ENCODE peak calls at places on chromosomes 12 and 14, in seven cellular contexts. V, A, I, Q, Z, Y and T are unnamed samples.

GRCh38 chr14:32331227-32331597 is 2.1 kb downstream of the AKAP6 start:
- DNase-seq in Y (peak; percentile 47), A (no peak), I (no peak), Z (no peak), V (no peak), Q (no peak), T (no peak)

GRCh38 chr12:87323369-87323768 is 705.8 kb downstream of the C12orf50 start:
- DNase-seq in Q (no peak), Z (peak; percentile 94), Y (no peak), I (no peak), A (no peak), V (no peak), T (no peak)

GRCh38 chr12:128864516-128865186 is 11.4 kb downstream of the GLT1D1 start:
- DNase-seq in Z (no peak), V (no peak), Q (no peak), I (no peak), A (no peak), Y (no peak), T (no peak)

GRCh38 chr14:103329421-103330347 is 4.4 kb upstream of the EIF5 start:
- DNase-seq in Q (no peak), V (no peak), A (no peak), Z (peak; percentile 40), I (no peak), Y (no peak), T (no peak)

GRCh38 chr12:83886479-83886878 is 1026.1 kb downstream of the SLC6A15 start:
- DNase-seq in I (no peak), Q (no peak), Z (no peak), V (no peak), A (no peak), Y (no peak), T (no peak)

GRCh38 chr14:104724407-104724980 is 465 bp downstream of the ADSS1 start:
- DNase-seq in V (no peak), A (no peak), Z (no peak), Y (no peak), Q (no peak), I (no peak), T (no peak)

GRCh38 chr14:92644166-92644565 is 104.3 kb downstream of the LGMN start:
- DNase-seq in Q (no peak), Y (no peak), V (no peak), A (no peak), Z (peak; percentile 85), I (peak; percentile 76), T (peak; percentile 86)

GRCh38 chr12:71303199-71303598 is 136.4 kb upstream of the LGR5 start:
- DNase-seq in Z (no peak), Y (no peak), V (no peak), I (no peak), A (no peak), Q (no peak), T (peak; percentile 15)

GRCh38 chr14:92040431-92041040 is 677 bp upstream of the TRIP11 start:
- DNase-seq in Y (peak; percentile 8), Q (no peak), I (peak; percentile 46), A (peak; percentile 62), V (no peak), Z (peak; percentile 61), T (peak; percentile 67)

GRCh38 chr12:131943389-131943788 is 6.4 kb upstream of the EP400 start:
- DNase-seq in Z (no peak), A (no peak), V (peak; percentile 27), Q (no peak), I (no peak), Y (no peak), T (no peak)

GRCh38 chr14:69928111-69928523 is 48.9 kb downstream of the SMOC1 start:
- DNase-seq in Y (no peak), Z (peak; percentile 89), A (no peak), V (no peak), I (no peak), Q (no peak), T (no peak)

GRCh38 chr14:96279564-96279963 is 23.6 kb downstream of the BDKRB1 start:
- DNase-seq in V (no peak), Y (no peak), Z (no peak), Q (no peak), A (no peak), I (no peak), T (peak; percentile 57)

GRCh38 chr12:56723889-56724659 is 1.0 kb downstream of the NACA start:
- DNase-seq in Y (no peak), Z (peak; percentile 86), I (peak; percentile 86), Q (no peak), A (peak; percentile 49), V (no peak), T (peak; percentile 67)

GRCh38 chr14:68624541-68625220 is 168.2 kb downstream of the ZFP36L1 start:
- DNase-seq in Z (no peak), A (no peak), V (no peak), I (no peak), Y (no peak), Q (peak; percentile 23), T (peak; percentile 84)

GRCh38 chr14:54189358-54190354 is 207.2 kb upstream of the CDKN3 start:
- DNase-seq in V (no peak), Q (no peak), A (peak; percentile 35), I (peak; percentile 72), Y (no peak), Z (peak; percentile 83), T (no peak)

GRCh38 chr14:104786091-104786586 is 9.4 kb downstream of the AKT1 start:
- DNase-seq in A (no peak), Q (no peak), I (no peak), Z (no peak), V (no peak), Y (no peak), T (no peak)

DNA sequence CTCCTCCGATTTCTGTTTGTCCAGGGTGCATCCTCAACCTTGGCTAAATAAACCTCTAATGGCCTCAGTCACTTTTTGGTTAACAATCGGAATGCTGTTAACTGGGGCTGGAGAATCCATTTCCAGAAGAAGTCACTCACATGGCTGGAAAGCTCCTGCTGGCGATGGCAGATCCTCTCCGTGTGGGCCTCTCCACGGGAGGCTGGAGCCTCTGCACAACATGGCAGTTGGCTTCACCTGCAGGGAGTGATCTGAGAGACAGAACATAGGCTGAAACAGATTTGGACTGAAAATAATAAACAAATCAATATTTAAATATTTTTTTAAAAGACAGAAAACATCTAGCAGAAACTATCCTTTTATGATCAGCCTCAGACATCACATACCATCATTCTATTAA is 66.8 kb upstream of the FICD start:
- DNase-seq in I (no peak), Y (no peak), Q (no peak), Z (no peak), A (no peak), V (no peak), T (no peak)
- H3K18ac ChIP-seq in I (no peak overlapping the region), Y (no peak overlapping the region), Q (no peak overlapping the region), Z (no peak overlapping the region), A (peak overlapping the region; percentile 96), V (no peak overlapping the region), T (no peak overlapping the region)

GRCh38 chr12:29888777-29889176 is 105.0 kb upstream of the TMTC1 start:
- DNase-seq in I (no peak), A (no peak), Y (no peak), V (no peak), Z (no peak), Q (no peak), T (no peak)
- H3K18ac ChIP-seq in I (no peak overlapping the region), A (no peak overlapping the region), Y (peak overlapping the region; percentile 31), V (no peak overlapping the region), Z (no peak overlapping the region), Q (no peak overlapping the region), T (no peak overlapping the region)

GRCh38 chr12:91103101-91103500 is 8.2 kb downstream of the LUM start:
- DNase-seq in V (no peak), A (no peak), I (no peak), Q (no peak), Y (no peak), Z (no peak), T (peak; percentile 81)
- H3K18ac ChIP-seq in V (no peak overlapping the region), A (no peak overlapping the region), I (no peak overlapping the region), Q (no peak overlapping the region), Y (no peak overlapping the region), Z (no peak overlapping the region), T (no peak overlapping the region)

DNA sequence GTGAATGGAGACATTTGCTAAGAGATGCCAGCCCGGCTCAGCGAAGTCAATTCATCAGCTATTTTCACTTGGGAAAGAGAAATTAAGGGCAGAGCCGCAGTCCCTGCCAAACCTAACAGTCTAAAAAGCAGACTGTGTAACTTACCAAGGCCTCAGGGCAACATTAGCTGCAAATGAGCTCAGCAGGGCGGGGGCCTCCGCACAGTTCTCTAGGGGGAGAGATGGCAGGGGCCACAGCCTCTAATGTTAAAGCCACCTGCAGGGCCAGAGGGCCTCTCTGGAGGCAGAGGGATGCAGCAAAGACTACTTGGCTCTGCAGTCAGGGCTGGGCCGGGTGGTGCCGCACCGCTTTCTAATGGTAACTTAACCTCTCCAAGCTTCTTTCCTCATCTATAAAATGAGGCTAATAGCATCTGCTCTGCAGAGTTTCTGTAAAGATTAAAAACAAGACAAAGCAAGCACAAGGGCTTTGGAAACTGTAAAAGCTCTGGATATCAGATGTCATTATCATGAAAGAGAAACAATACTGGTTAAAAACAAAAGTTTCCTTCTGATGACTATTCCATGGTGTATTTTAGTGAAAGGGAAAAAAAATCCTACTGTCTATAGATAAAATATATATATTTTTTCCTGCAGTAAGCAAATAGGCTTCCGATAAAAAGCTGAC is 13.4 kb upstream of the GPRC5A start:
- DNase-seq in A (no peak), V (no peak), Z (no peak), Y (no peak), I (no peak), Q (no peak), T (no peak)
- H3K18ac ChIP-seq in A (no peak overlapping the region), V (no peak overlapping the region), Z (no peak overlapping the region), Y (no peak overlapping the region), I (no peak overlapping the region), Q (no peak overlapping the region), T (no peak overlapping the region)

DNA sequence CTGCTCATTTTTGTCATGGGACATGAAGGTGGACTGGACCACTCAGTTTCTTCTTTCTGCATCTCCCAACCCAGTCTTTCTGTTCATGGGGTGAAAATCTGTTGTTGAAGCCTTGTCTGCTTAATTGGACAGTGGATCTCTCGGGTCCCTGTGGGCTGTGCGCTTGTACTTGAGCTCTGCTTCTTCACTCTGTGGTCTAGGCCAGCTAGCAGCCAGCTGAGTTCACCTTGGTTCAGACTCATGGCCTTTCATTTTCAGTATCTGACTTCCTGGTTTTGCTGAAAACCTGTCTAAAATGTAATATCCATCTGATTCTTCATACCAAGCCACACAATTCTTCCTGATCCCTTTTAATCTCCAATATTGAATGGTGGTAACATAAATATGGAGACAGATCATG is 117.2 kb downstream of the LRRK2 start:
- DNase-seq in Y (no peak), I (no peak), Q (no peak), A (no peak), V (no peak), Z (no peak), T (no peak)
- H3K18ac ChIP-seq in Y (no peak overlapping the region), I (no peak overlapping the region), Q (no peak overlapping the region), A (no peak overlapping the region), V (no peak overlapping the region), Z (no peak overlapping the region), T (no peak overlapping the region)